ENCODE peak calls at places on chromosomes 1 and 21, in five cellular contexts. K is psoas muscle, E is upper lobe of right lung, H is left ventricle myocardium inferior, W is lung. J is an unnamed sample.

GRCh38 chr1:246001142-246001812 is 505.8 kb downstream of the SMYD3 start:
- DNase-seq in K (no peak), E (no peak), H (no peak), W (no peak), J (no peak)

GRCh38 chr1:199545780-199546179 is 481.7 kb upstream of the NR5A2 start:
- DNase-seq in K (no peak), E (no peak), H (no peak), W (no peak), J (no peak)

GRCh38 chr21:37266515-37267221 is 466 bp downstream of the VPS26C start:
- DNase-seq in K (peak; percentile 44), E (peak; percentile 87), H (no peak), W (no peak), J (no peak)

GRCh38 chr1:177838910-177839309 is 130.9 kb downstream of the SEC16B start:
- DNase-seq in K (no peak), E (no peak), H (no peak), W (no peak), J (no peak)

GRCh38 chr1:244012232-244012631 is 38.9 kb upstream of the ZBTB18 start:
- DNase-seq in K (no peak), E (no peak), H (no peak), W (no peak), J (no peak)

GRCh38 chr21:16088121-16088520 is 358.3 kb downstream of the USP25 start:
- DNase-seq in K (no peak), E (no peak), H (no peak), W (no peak), J (peak; percentile 33)

GRCh38 chr1:244207935-244208244 is 156.8 kb downstream of the ZBTB18 start:
- DNase-seq in K (no peak), E (no peak), H (no peak), W (no peak), J (no peak)

GRCh38 chr1:9438431-9439073 is 100.7 kb upstream of the SLC25A33 start:
- DNase-seq in K (peak; percentile 78), E (peak; percentile 74), H (peak; percentile 37), W (peak; percentile 58), J (no peak)

GRCh38 chr1:178819123-178819522 is 51.8 kb downstream of the ANGPTL1 start:
- DNase-seq in K (no peak), E (no peak), H (no peak), W (no peak), J (no peak)

DNA sequence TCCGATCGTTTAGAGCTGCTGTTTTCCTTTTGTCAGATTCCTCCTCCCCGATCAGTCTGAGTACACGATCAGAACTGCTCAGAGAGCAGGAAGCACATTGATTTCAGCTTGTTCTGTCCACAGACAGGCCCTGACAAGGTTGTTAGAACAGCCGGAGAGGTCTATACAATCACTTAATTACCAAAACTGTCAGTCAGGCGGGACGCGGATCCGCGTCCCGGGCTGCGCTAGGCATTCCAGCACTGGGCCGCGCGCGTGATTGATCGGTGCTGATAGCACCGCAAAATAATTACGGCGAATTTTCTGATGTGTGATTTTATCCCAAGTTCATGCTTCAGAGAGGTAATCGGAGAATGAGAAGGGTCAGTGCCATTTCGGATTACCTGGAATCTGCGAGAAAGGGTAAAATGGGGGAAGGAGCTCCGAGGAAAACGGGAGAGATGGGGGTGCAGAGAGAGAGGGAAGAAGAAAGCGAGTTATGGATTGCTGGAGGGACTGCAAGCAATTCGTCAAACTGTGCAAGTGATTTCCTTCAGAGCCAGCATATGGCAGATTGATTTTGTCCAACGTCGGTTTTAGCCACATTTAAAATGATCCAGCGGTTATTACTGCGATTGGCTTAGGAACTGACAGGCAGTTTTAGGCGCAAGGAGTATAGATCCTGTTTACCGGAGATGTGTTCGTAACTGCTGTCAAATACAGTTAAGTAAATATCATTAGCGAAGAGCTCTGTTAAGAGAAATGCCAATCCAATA is 9.0 kb upstream of the BARHL2 start:
- DNase-seq in K (no peak), E (no peak), H (no peak), W (no peak), J (no peak)
- H3K27me3 ChIP-seq in K (peaks cover 70% of the 10 kb centered on the region), E (peaks cover 99% of the 10 kb centered on the region), H (peaks cover 100% of the 10 kb centered on the region), W (peaks cover 29% of the 10 kb centered on the region), J (peaks cover 3% of the 10 kb centered on the region)

DNA sequence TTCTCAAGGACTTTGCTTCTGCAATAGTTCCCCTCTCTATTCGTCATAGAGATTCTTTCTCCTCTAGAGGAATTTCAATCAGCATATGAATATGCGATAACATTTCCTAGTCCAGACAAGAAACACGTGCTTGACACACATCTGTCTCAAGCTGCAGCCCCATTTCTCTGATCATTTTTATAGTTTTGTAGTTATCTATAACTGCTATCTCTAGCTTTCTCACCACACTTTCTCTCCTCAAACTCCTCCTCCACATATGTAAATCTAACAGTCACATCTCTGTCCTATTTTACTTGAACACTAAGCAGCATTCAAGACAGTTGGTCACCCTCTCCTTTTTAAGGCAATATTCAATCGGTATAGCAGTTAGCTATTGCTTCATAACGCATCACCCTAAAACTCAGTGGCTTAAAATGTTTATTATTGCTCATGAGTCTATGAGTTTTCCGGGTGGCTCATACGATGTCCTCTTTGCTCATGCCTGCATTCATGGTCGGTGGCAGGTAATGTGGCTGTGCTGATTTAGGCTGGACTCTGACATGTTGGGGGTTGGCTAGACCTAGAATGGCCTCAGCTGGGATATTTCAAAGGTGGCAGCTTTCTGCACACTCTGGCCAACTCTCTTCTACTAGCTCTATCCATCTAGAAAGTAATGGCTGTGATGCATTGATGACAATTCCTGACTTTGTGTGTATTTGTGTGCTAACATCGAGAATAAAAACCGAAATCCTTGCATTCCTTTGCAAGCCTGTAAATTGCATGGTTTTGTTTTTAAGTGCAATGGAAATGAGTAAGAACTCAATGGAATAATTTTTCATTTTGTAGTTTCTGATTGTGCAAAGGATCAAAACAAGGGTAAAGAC is 20.6 kb downstream of the ATP6V1G3 start:
- DNase-seq in K (no peak), E (no peak), H (no peak), W (no peak), J (peak; percentile 19)
- H3K4me3 ChIP-seq in K (no peak overlapping the region), E (no peak overlapping the region), H (no peak overlapping the region), W (no peak overlapping the region), J (no peak overlapping the region)

GRCh38 chr1:41480204-41481108 is 4.0 kb downstream of the EDN2 start:
- DNase-seq in K (no peak), E (no peak), H (no peak), W (no peak), J (no peak)

GRCh38 chr1:41478118-41478748 is 6.2 kb downstream of the EDN2 start:
- DNase-seq in K (no peak), E (no peak), H (no peak), W (no peak), J (no peak)

GRCh38 chr1:41479808-41480160 is 4.7 kb downstream of the EDN2 start:
- DNase-seq in K (no peak), E (no peak), H (no peak), W (no peak), J (no peak)

GRCh38 chr1:41481109-41481775 is 3.2 kb downstream of the EDN2 start:
- DNase-seq in K (no peak), E (no peak), H (no peak), W (no peak), J (no peak)

DNA sequence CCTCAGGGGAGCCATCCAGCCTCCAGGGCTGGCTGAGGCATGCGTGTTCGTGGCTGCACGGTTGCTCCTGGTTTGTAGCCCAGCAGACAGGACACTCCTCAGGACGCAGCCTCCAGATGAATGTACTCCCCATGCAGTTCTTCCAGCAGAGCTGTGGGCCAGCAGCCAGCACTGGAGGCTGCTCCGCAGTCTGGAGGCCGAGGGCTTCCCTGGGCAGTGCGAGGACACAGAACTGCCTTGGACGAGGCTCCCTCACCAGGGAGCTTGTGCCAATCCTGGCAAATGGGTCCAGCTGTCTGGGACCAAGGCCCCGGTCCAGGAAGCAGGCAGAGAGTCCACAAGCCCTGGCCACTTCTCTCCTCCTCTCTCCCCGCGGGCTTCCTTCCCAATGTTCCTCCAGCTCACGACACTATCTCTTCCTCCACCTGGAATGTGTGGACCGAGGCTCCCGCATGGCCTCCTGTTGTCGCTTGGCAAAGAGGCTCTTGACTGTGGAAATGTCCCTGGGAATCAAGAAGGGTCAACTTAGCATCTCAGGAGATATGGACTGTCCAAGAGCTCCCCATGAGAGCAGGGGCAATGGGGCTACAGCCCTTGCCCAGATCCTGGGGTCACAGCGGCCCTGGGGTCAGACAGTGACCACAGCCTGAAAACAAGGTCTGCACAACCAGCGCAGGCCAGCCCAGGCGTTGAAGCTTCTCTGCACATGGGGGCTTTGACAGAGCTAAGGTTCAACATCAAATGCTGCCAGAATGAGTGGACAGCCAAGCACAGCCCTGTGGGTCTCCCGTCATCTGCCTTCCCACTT is 5.3 kb downstream of the EDN2 start:
- DNase-seq in K (peak; percentile 55), E (no peak), H (peak; percentile 74), W (no peak), J (no peak)
- H3K9me3 ChIP-seq in K (no peaks in the 10 kb centered on the region), E (no peaks in the 10 kb centered on the region), H (no peaks in the 10 kb centered on the region), W (no peaks in the 10 kb centered on the region), J (no peaks in the 10 kb centered on the region)

GRCh38 chr1:151816548-151816947 is 11.3 kb upstream of the LINGO4 start:
- DNase-seq in K (no peak), E (peak; percentile 41), H (no peak), W (no peak), J (no peak)

GRCh38 chr1:151820940-151821339 is 10.7 kb downstream of the RORC start:
- DNase-seq in K (peak; percentile 33), E (peak; percentile 62), H (no peak), W (no peak), J (no peak)

GRCh38 chr1:151816964-151817730 is 11.9 kb upstream of the LINGO4 start:
- DNase-seq in K (no peak), E (no peak), H (no peak), W (no peak), J (no peak)

GRCh38 chr1:151819951-151820623 is 11.5 kb downstream of the RORC start:
- DNase-seq in K (no peak), E (peak; percentile 41), H (no peak), W (no peak), J (no peak)

DNA sequence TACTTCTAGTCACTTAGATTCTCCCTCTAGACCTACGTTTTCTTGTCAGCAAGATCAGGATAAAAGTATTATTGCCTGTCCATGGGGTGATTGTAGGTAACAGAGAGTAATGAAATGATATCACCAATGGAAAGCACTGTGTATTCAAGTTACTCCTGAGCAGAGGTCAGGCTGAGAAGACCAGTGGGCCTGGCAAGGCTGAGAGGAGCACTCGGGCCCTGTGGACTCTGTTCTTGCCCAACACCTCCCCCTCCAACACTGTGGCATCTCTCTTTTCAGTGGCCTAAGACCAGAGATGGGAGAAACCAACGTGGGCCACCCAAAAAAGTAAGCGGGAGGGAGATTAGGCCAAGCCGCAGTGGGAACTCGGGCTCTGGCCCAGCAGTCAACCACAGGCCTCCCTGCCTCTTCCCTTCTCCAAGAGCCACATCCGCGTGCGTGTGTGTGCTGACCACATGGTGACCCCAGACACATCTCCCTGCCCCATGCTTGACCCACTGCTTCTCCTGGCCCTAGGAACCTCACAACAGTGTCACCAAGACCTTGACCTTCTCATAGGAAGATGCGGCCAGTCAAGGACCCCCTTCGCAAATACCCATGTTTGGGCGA is 12.3 kb downstream of the RORC start:
- DNase-seq in K (no peak), E (peak; percentile 34), H (no peak), W (no peak), J (no peak)
- H3K27me3 ChIP-seq in K (no peaks in the 10 kb centered on the region), E (no peaks in the 10 kb centered on the region), H (no peaks in the 10 kb centered on the region), W (no peaks in the 10 kb centered on the region), J (no peaks in the 10 kb centered on the region)

GRCh38 chr1:205670611-205671430 is 9.5 kb downstream of the SLC45A3 start:
- DNase-seq in K (no peak), E (no peak), H (no peak), W (no peak), J (peak; percentile 18)
- H3K4me3 ChIP-seq in K (no peak overlapping the region), E (no peak overlapping the region), H (no peak overlapping the region), W (no peak overlapping the region), J (no peak overlapping the region)

J was measured in HAP-1.